ENCODE peak calls at places on chromosomes 7 and 10, in eight cellular contexts. A, K, T, X, H, D, V and Z are unnamed samples.

GRCh38 chr7:123522061-123522460 is 12.3 kb downstream of the IQUB start:
- DNase-seq in A (no peak), K (no peak), T (peak; percentile 75), X (no peak), H (no peak), D (no peak), V (no peak), Z (no peak)

GRCh38 chr10:98486421-98486820 is 39.7 kb upstream of the HPS1 start:
- DNase-seq in A (no peak), K (no peak), T (no peak), X (no peak), H (peak; percentile 13), D (no peak), V (peak; percentile 16), Z (no peak)

GRCh38 chr10:67045404-67045803 is 119.6 kb downstream of the LRRTM3 start:
- DNase-seq in A (no peak), K (no peak), T (no peak), X (no peak), H (no peak), D (peak; percentile 46), V (no peak), Z (no peak)

GRCh38 chr10:7410800-7411670 is at the start of gene SFMBT2:
- DNase-seq in A (peak; percentile 72), K (peak; percentile 89), T (peak; percentile 74), X (peak; percentile 60), H (peak; percentile 91), D (peak; percentile 77), V (peak; percentile 58), Z (peak; percentile 9)

GRCh38 chr10:36675458-36675880 is 449.9 kb upstream of the ANKRD30A start:
- DNase-seq in A (no peak), K (peak; percentile 52), T (no peak), X (no peak), H (no peak), D (no peak), V (no peak), Z (peak; percentile 83)

GRCh38 chr7:93298206-93298605 is 66.0 kb downstream of the VPS50 start:
- DNase-seq in A (no peak), K (no peak), T (no peak), X (no peak), H (no peak), D (no peak), V (no peak), Z (no peak)

GRCh38 chr7:135685306-135686084 is 23.2 kb downstream of the STMP1 start:
- DNase-seq in A (no peak), K (no peak), T (no peak), X (no peak), H (peak; percentile 23), D (no peak), V (no peak), Z (peak; percentile 65)

GRCh38 chr7:151759591-151760042 is 117.3 kb downstream of the PRKAG2 start:
- DNase-seq in A (peak; percentile 71), K (peak; percentile 69), T (peak; percentile 69), X (peak; percentile 58), H (peak; percentile 84), D (no peak), V (peak; percentile 70), Z (peak; percentile 49)

DNA sequence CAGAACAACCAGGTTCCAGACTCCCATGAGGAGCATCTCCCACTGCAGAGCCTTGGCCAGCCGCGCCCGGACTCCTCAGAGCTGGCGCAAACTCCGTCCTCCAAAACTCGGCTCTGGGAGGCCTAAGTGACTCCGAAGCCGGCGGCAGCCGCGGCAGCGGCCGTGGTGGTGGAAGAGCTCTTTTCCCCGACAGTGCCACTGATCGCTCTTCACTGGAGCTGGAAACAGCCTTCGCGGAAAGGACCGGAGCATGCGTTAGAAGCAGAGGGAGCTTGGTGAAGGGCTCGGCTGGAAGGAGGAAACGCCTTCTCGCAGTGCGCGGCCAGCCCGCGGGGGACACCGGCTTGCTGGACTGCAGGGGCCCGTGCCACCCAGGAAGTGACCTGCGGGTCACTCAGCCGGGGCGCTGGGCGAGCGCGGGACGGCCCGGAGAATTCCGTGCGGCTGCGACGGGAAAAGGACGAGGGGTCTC is 5.0 kb upstream of the HOXA13 start:
- DNase-seq in A (no peak), K (no peak), T (no peak), X (no peak), H (peak; percentile 61), D (no peak), V (no peak), Z (no peak)
- H3K27me3 ChIP-seq in A (no peaks in the 10 kb centered on the region), K (peaks cover 90% of the 10 kb centered on the region), T (peaks cover 61% of the 10 kb centered on the region), X (peaks cover 23% of the 10 kb centered on the region), H (peaks cover 89% of the 10 kb centered on the region), D (peaks cover 20% of the 10 kb centered on the region), V (peaks cover 26% of the 10 kb centered on the region), Z (peaks cover 95% of the 10 kb centered on the region)

DNA sequence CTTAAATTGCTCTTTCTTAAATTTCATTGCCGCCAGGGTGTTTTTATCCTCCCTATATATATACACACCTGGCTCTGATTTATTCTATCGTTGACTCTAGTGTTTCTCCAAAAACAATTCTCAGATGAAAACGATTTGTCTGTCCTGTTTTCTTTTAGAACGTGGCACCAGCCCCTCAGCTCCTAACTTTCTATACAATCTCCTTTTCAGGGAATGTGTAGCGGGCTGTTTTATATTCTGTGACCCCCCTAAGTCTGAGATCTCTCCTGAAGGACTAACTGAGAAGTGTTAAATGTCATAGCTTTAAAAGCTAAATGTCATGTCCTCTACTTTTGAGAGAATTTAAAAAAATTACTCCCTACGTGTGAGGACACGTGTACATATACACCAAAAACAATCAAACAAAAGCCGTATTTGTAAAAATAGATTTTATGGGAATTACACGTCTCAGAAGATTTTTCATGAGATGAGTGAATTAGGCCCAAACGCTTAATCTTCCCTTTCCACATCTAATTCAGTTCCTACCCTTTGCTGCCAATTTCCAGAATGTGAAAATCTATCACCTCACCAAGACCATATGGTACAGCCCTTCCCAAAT is 791 bp upstream of the CTTNBP2 start:
- DNase-seq in A (no peak), K (no peak), T (no peak), X (no peak), H (no peak), D (no peak), V (no peak), Z (no peak)
- H3K27ac ChIP-seq in A (no peak overlapping the region), K (no peak overlapping the region), T (no peak overlapping the region), X (no peak overlapping the region), H (no peak overlapping the region), D (no peak overlapping the region), V (peak overlapping the region; percentile 92), Z (no peak overlapping the region)

DNA sequence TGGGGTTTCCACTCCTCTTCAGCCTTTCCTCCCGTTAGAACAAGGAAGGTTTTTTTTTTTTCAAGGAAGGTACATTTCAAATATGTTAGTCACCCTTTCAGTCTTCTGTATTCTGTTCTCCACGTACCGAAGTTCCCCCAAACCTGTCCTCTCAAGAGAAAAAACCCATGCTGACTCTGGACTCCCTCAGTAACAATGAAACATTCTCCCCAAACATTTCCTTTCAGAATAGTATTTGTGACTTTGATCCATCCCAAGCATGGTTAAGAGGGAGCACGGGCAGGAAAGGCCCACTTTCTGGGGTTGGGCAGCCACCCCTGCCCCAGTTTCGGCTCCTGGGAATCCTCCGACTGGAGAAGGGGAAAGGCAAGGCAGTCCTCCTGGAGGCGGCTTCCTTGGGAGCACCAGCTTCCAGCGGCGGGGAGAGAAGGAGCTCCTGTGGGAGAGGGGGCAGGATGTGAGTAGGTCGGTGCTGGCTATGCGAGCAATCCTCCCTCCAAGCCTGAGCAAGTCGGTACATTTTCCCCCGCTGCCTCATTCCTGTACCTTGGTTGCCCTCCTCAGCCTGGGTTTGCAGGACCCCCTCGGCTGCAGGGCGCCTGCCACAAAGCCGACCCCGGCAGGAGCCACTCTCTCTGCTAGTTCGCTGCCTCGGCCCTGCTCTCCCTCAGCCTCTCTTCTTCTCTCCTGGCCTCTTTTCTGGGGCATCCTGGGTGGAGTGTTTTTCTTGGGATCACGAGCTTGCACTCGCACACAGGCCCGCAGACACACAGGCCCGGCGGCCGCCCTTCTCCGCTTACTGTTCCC is 2.1 kb upstream of the HOXA1 start:
- DNase-seq in A (no peak), K (peak; percentile 53), T (no peak), X (no peak), H (peak; percentile 59), D (no peak), V (no peak), Z (no peak)
- H3K27me3 ChIP-seq in A (no peaks in the 10 kb centered on the region), K (no peaks in the 10 kb centered on the region), T (peaks cover 39% of the 10 kb centered on the region), X (peaks cover 8% of the 10 kb centered on the region), H (peaks cover 79% of the 10 kb centered on the region), D (peaks cover 28% of the 10 kb centered on the region), V (no peaks in the 10 kb centered on the region), Z (peaks cover 97% of the 10 kb centered on the region)

GRCh38 chr7:76193881-76194280 is 7.8 kb upstream of the SRRM3 start:
- DNase-seq in A (no peak), K (no peak), T (no peak), X (no peak), H (no peak), D (no peak), V (no peak), Z (no peak)
- H3K27ac ChIP-seq in A (no peak overlapping the region), K (no peak overlapping the region), T (no peak overlapping the region), X (no peak overlapping the region), H (no peak overlapping the region), D (no peak overlapping the region), V (no peak overlapping the region), Z (no peak overlapping the region)

DNA sequence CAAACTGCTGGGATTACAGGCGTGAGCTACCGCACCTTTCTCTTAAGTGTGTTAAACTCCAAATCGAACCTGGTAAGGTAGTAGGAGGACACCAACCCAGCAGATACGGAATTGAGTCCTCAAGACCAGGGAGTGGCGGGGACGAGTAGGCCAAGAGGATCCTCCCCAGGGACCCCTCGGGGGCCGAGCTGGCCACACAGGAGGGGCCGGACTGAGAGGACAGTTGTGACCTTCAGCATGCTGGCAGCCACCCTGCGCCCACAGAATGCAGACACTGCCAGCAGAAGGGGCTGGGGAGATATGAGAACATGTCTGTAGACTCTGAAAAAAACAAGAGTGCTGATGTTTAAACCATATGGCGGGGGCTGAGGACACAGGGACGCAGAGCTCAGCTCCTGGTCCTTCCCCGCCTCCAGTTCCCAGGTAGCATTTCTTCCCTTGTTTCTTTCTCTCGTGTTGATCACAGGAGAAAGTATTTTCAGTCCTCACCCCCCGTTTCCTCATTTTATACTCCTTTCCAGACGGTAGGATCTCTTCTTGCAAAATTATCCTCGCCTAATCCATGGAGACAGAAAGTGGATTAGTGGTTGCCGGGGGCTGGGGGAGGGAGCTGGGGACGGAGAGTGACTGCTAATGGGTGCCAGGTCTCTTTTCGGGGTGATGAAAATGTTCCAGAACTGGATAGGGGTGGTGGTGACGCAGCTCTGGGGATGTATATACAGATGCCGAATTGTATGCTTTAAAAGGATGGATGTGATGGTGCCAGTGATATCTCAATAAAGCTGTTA is 11.5 kb upstream of the UNCX start:
- DNase-seq in A (no peak), K (no peak), T (no peak), X (no peak), H (no peak), D (no peak), V (no peak), Z (no peak)
- H3K27me3 ChIP-seq in A (peaks cover 3% of the 10 kb centered on the region), K (peaks cover 40% of the 10 kb centered on the region), T (peaks cover 28% of the 10 kb centered on the region), X (no peaks in the 10 kb centered on the region), H (peaks cover 31% of the 10 kb centered on the region), D (peaks cover 15% of the 10 kb centered on the region), V (peaks cover 17% of the 10 kb centered on the region), Z (peaks cover 55% of the 10 kb centered on the region)